ENCODE peak calls at places on chromosomes 4 and X, in ten cellular contexts. C is lower leg skin; J is left ventricle myocardium inferior; M is kidney; S is CD8-positive, alpha-beta T cell; Z is upper lobe of left lung; U is MM.1S; E is nephron progenitor cell; L is type B pancreatic cell; W is Panc1. G is an unnamed sample.

GRCh38 chr4:67725981-67726380 is 25.0 kb upstream of the UBA6 start:
- DNase-seq in C (no peak), J (no peak), M (no peak), S (no peak), Z (no peak), U (no peak), E (no peak), L (no peak), W (no peak), G (no peak)

GRCh38 chrX:74231625-74232024 is 72.4 kb upstream of the ZCCHC13 start:
- DNase-seq in C (no peak), J (no peak), M (no peak), S (no peak), Z (no peak), U (no peak), E (no peak), L (no peak), W (no peak), G (no peak)

GRCh38 chr4:106019771-106020170 is 124.5 kb downstream of the NPNT start:
- DNase-seq in C (no peak), J (no peak), M (no peak), S (no peak), Z (no peak), U (no peak), E (no peak), L (no peak), W (no peak), G (no peak)

GRCh38 chrX:104854790-104855340 is 288.9 kb downstream of the IL1RAPL2 start:
- DNase-seq in C (no peak), J (no peak), M (no peak), S (no peak), Z (no peak), U (no peak), E (no peak), L (no peak), W (no peak), G (no peak)

GRCh38 chr4:7134737-7135388 is 57.5 kb upstream of the SORCS2 start:
- DNase-seq in C (no peak), J (peak; percentile 55), M (peak; percentile 87), S (no peak), Z (peak; percentile 27), U (no peak), E (no peak), L (no peak), W (no peak), G (peak; percentile 87)

GRCh38 chrX:110414679-110415439 is 56.2 kb downstream of the RTL9 start:
- DNase-seq in C (no peak), J (no peak), M (no peak), S (no peak), Z (no peak), U (peak; percentile 83), E (no peak), L (no peak), W (no peak), G (no peak)

GRCh38 chrX:106481341-106481740 is 130.4 kb upstream of the RADX start:
- DNase-seq in C (no peak), J (no peak), M (no peak), S (peak; percentile 54), Z (peak; percentile 28), U (peak; percentile 59), E (peak; percentile 54), L (no peak), W (peak; percentile 41), G (no peak)

GRCh38 chr4:180060159-180060889 is 2182.9 kb upstream of the TENM3 start:
- DNase-seq in C (no peak), J (no peak), M (no peak), S (no peak), Z (no peak), U (peak; percentile 34), E (no peak), L (no peak), W (no peak), G (no peak)

GRCh38 chr4:6989331-6989923 is 53.7 kb upstream of the TADA2B start:
- DNase-seq in C (peak; percentile 83), J (no peak), M (no peak), S (no peak), Z (no peak), U (no peak), E (no peak), L (peak; percentile 6), W (no peak), G (peak; percentile 77)

GRCh38 chrX:24097741-24098140 is 43.0 kb downstream of the EIF2S3 start:
- DNase-seq in C (no peak), J (no peak), M (no peak), S (no peak), Z (no peak), U (no peak), E (no peak), L (no peak), W (no peak), G (no peak)

GRCh38 chrX:24098932-24099331 is 44.2 kb downstream of the EIF2S3 start:
- DNase-seq in C (no peak), J (no peak), M (no peak), S (no peak), Z (no peak), U (no peak), E (no peak), L (no peak), W (no peak), G (no peak)

GRCh38 chrX:24093746-24094145 is 39.0 kb downstream of the EIF2S3 start:
- DNase-seq in C (no peak), J (no peak), M (no peak), S (no peak), Z (no peak), U (no peak), E (no peak), L (no peak), W (no peak), G (no peak)

GRCh38 chrX:24100713-24101112 is 46.0 kb downstream of the EIF2S3 start:
- DNase-seq in C (no peak), J (no peak), M (no peak), S (no peak), Z (no peak), U (no peak), E (no peak), L (no peak), W (no peak), G (no peak)

DNA sequence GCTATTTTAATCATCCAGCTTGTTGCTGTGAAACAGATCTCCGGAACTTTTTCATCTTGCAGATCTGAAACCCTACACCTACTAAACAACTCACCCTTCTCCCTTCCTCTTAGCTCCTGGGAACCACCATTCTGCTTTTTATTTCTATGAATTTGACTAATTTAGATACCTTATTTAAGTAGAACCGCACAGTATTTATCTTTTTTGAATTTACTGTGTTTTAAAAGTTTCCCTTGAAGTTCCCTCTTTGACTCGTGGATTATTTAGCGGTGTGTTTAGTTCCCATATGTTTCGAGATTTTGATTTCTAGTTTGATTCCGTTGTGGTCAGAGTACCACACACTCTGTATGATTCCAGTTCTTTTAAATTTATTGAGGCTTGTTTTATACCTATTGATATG is 44.6 kb downstream of the EIF2S3 start:
- DNase-seq in C (no peak), J (no peak), M (no peak), S (no peak), Z (no peak), U (no peak), E (no peak), L (no peak), W (no peak), G (no peak)
- TF ChIP-seq CTCF in C (no peak), J (no peak), M (no peak), S (no peak), Z (no peak), U (no peak), E (no peak), L (no peak), W (no peak), G (no peak)

DNA sequence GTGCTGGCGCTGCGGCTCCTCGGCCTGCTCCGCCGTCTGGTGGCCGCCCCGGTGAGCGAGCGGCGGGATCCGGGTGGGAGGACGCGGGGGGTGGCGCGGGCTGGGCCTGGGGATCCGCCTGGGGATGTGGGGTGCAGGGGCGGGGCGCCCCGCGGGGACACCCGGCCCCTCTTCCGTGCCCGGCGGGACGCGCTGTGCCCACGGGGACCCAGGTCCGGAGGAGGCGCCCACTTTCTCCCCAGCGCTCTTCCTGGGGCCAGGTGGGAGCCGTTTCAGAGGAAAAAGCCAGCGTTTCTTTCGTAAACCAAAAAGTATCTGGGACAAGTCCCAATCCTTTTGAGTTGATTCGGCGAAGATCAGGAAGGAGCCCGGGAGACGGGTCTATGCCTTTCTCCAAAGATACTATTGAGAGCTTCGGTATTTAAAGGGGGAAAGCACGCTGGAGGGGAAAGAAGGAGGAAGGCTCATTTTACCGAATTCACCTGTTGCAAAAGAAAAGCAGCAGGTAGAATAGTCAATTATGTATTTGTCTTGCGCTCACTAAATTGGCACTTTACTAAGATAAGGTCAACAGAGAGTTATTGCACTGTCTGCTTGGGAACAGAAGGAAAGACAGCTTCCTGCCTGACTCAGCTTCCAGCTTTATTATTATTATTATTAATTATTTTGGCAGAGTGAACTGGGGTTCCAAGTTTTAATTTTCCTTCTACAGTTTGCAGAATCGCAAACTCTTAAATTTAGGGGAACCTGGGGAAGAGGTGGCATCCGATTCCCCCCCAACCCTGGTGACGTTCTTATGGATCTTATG is 81.5 kb upstream of the CD99 start:
- DNase-seq in C (peak; percentile 87), J (no peak), M (no peak), S (no peak), Z (no peak), U (peak; percentile 11), E (no peak), L (no peak), W (no peak), G (peak; percentile 10)
- TF ChIP-seq CTCF in C (no peak), J (peak; percentile 46), M (no peak), S (no peak), Z (no peak), U (no peak), E (no peak), L (peak; percentile 54), W (no peak), G (peak; percentile 45)

DNA sequence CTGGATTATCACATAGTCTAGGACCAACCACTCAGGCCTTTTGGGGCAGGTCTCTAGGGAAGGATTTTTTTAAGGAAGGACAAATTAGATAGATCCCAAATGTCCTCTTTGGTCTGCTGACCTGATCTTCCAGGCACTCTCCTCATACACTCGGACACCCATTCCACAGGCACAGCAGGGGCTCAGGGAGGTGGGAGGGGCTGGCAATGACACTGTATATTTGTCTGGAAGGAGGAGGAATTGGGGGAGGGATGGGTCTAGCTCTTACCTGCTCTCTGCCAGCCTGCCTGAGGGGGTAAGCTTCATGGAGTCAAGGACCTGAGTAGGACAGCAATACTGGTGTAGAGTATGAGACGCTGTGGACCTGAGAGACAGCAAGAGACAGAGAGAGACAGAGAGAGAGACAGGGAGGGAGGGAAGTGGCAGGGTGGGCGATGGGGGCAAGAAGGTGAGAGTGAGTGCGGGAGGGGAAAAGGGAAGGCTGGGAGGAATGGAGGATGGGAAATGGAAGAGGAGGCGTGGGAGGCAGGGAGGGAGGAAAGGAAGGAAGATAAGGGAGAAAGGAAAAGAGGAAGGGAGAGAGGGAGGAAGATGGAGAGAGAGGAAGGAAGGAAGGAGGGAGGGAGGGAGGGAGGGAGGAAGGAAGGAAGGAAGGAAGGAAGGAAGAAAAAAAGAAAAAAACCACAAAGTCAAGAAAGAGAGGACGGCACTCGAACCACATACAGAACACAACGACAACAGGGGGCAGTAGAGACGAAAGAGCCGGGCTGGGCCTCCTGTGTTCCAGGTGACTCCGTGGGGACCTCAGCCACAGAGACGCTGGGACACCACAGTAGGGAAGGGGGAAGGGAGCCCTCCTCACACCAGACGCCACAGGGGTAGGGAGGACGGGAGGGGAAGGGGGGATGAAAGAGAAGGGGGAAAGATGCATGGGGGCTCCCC is 1.8 kb downstream of the IQSEC2 start:
- DNase-seq in C (no peak), J (no peak), M (no peak), S (no peak), Z (no peak), U (no peak), E (no peak), L (no peak), W (no peak), G (no peak)
- TF ChIP-seq CTCF in C (no peak), J (no peak), M (no peak), S (no peak), Z (no peak), U (no peak), E (no peak), L (no peak), W (peak; percentile 72), G (no peak)

GRCh38 chr4:121822796-121823504 is 733 bp downstream of the CCNA2 start:
- DNase-seq in C (no peak), J (no peak), M (no peak), S (peak; percentile 17), Z (peak; percentile 22), U (peak; percentile 67), E (peak; percentile 26), L (no peak), W (no peak), G (no peak)
- TF ChIP-seq CTCF in C (no peak), J (no peak), M (no peak), S (peak; percentile 24), Z (no peak), U (peak; percentile 36), E (no peak), L (peak; percentile 40), W (peak; percentile 19), G (peak; percentile 31)

G was measured in osteocyte.